ENCODE peak calls at places on chromosomes 2 and 18, in four cellular contexts. H is lower lobe of right lung, J is heart left ventricle, G is Peyer's patch. N is an unnamed sample.

GRCh38 chr2:142769761-142770160 is 107.7 kb upstream of the KYNU start:
- DNase-seq in J (no peak), G (no peak), H (no peak), N (no peak)

GRCh38 chr2:204479557-204479956 is 65.7 kb upstream of the PARD3B start:
- DNase-seq in J (no peak), G (no peak), H (no peak), N (peak)

GRCh38 chr2:28231110-28231621 is 161.5 kb upstream of the FOSL2 start:
- DNase-seq in J (no peak), G (no peak), H (no peak), N (peak)

GRCh38 chr2:10452334-10452733 is 4.2 kb upstream of the ODC1 start:
- DNase-seq in J (no peak), G (no peak), H (peak), N (peak)

GRCh38 chr18:31209041-31209440 is 46.4 kb upstream of the DSC1 start:
- DNase-seq in H (no peak), G (no peak), J (no peak), N (no peak)

GRCh38 chr2:69089244-69089643 is 76.3 kb downstream of the ANTXR1 start:
- DNase-seq in H (no peak), G (no peak), J (no peak), N (peak)

GRCh38 chr2:235576337-235576910 is 82.6 kb downstream of the AGAP1 start:
- DNase-seq in J (no peak), H (no peak), G (no peak), N (no peak)

GRCh38 chr2:22481507-22482217 is 903.3 kb upstream of the KLHL29 start:
- DNase-seq in G (no peak), J (no peak), H (no peak), N (no peak)

GRCh38 chr18:57150828-57151227 is 3.9 kb downstream of the BOD1L2 start:
- DNase-seq in J (no peak), H (no peak), G (no peak), N (no peak)

GRCh38 chr2:241726459-241726858 is 8.0 kb upstream of the D2HGDH start:
- DNase-seq in H (no peak), G (no peak), J (no peak), N (no peak)

GRCh38 chr2:72222829-72223564 is 75.3 kb upstream of the CYP26B1 start:
- DNase-seq in G (no peak), J (no peak), H (no peak), N (peak)

GRCh38 chr2:162196611-162197010 is 44.6 kb upstream of the GCG start:
- DNase-seq in H (no peak), J (no peak), G (no peak), N (peak)

GRCh38 chr2:145036421-145036901 is 516.5 kb upstream of the ZEB2 start:
- DNase-seq in G (no peak), H (no peak), J (no peak), N (no peak)

GRCh38 chr2:240351826-240352426 is 83.5 kb upstream of the GPC1 start:
- DNase-seq in H (no peak), J (peak), G (no peak), N (no peak)

GRCh38 chr18:28357785-28358401 is 181.0 kb upstream of the CDH2 start:
- DNase-seq in G (no peak), J (no peak), H (no peak), N (peak)

GRCh38 chr2:9010866-9011265 is 7.4 kb upstream of the MBOAT2 start:
- DNase-seq in G (no peak), J (no peak), H (no peak), N (peak)

GRCh38 chr18:58611471-58612131 is 17.3 kb downstream of the ALPK2 start:
- DNase-seq in G (no peak), J (no peak), H (no peak), N (peak)

GRCh38 chr2:178273787-178274360 is 79.6 kb downstream of the OSBPL6 start:
- DNase-seq in H (no peak), G (no peak), J (no peak), N (no peak)

GRCh38 chr2:172667926-172668325 is 67.7 kb upstream of the RAPGEF4 start:
- DNase-seq in H (no peak), G (no peak), J (no peak), N (no peak)

GRCh38 chr2:177622516-177622915 is 229.9 kb downstream of the AGPS start:
- DNase-seq in H (no peak), J (no peak), G (no peak), N (no peak)

GRCh38 chr2:188326669-188327301 is 35.1 kb downstream of the GULP1 start:
- DNase-seq in H (no peak), G (no peak), J (no peak), N (no peak)

GRCh38 chr2:101848790-101849410 is 142.9 kb upstream of the IL1R2 start:
- DNase-seq in G (no peak), H (no peak), J (no peak), N (no peak)

GRCh38 chr2:190181066-190181681 is 118.6 kb upstream of the MSTN start:
- DNase-seq in G (no peak), J (no peak), H (no peak), N (no peak)

DNA sequence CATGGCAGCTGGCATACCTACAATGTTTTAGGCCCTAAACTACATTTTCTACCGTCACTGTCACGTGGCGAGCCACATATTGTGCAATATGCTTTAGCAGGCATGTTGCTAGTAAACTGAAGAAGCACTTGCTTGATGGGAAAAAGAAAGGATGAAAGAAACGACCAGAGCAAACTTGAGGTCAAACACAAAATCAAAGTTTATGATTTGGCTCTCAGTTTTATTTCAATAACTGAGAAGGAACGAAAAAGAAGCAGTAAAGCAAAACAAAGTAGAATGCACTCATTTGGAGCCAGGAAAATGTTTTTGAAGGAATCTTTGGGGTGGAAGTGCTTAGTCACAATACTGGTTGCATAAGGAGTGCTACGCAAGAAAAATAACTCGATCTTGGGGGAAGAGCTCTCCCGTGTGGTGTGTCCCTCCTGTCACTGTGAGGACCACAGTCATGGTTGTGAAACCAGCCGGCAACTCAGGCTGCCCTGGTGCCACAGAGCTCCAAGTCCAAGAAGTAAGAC is 349.8 kb downstream of the RBM43 start:
- DNase-seq in H (peak), J (no peak), G (peak), N (peak)
- TF ChIP-seq CTCF in H (peak), J (no peak), G (no peak), N (peak)

DNA sequence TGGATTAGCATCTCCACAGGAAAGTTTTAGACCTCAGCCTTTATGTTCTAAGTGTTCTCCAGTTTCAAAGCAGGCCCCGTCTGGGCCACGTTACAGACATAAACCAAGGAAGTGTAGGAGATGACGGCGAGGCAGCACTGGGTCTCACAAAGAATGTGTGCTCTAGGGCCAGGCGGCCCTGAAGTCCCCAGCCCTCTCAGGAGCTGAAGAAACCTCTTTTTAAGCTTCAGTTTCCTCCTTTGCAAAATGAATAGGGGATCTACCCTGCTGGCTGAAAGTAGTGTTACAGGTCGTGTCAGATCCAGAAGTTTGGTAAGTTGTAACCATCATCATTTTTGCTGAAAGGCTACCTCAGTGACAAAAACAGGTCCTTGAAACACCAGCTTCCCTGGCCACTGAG is 81.7 kb downstream of the SPRED2 start:
- DNase-seq in H (no peak), J (no peak), G (no peak), N (no peak)
- TF ChIP-seq CTCF in H (no peak), J (peak), G (no peak), N (peak)

GRCh38 chr18:29439398-29439797 is 1262.5 kb upstream of the CDH2 start:
- DNase-seq in J (no peak), G (no peak), H (no peak), N (no peak)
- TF ChIP-seq CTCF in J (no peak), G (no peak), H (no peak), N (no peak)

GRCh38 chr2:179701524-179702110 is 159.8 kb downstream of the ZNF385B start:
- DNase-seq in G (no peak), J (no peak), H (no peak), N (peak)

GRCh38 chr2:179702912-179703311 is 158.5 kb downstream of the ZNF385B start:
- DNase-seq in J (no peak), H (no peak), G (no peak), N (no peak)

GRCh38 chr2:179703702-179704101 is 157.7 kb downstream of the ZNF385B start:
- DNase-seq in J (no peak), H (no peak), G (no peak), N (no peak)
- TF ChIP-seq CTCF in J (no peak), H (no peak), G (no peak), N (no peak)

GRCh38 chr2:30236591-30237245 is 5.4 kb downstream of the LBH start:
- DNase-seq in G (peak), J (peak), H (no peak), N (no peak)
- TF ChIP-seq CTCF in G (no peak), J (no peak), H (no peak), N (no peak)

DNA sequence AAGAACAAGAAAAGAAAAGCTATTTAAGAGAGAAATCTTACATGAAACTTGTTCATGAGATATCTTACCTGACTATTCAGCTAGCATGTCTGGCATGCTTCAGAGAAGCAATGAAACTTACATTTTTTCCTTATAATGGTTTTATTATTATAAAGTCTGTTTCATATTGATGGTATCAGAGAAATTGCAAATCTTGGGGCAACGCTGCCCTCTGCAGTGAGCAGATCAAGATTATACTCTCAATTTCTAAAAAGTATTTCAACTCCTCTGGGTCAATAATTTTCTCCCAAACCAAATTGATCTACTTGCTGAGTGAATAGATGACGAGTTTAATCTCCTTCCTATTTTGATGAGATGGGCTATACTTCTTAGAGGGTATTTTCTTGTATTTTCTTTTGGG is 235.6 kb downstream of the NUP35 start:
- DNase-seq in G (no peak), H (no peak), J (no peak), N (peak)
- TF ChIP-seq CTCF in G (no peak), H (no peak), J (no peak), N (peak)

GRCh38 chr18:76991021-76991688 is 141.4 kb downstream of the MBP start:
- DNase-seq in H (no peak), G (peak), J (no peak), N (no peak)

GRCh38 chr18:76989647-76990190 is 142.9 kb downstream of the MBP start:
- DNase-seq in G (peak), H (no peak), J (no peak), N (no peak)

GRCh38 chr18:76988015-76988826 is 144.4 kb downstream of the MBP start:
- DNase-seq in H (no peak), G (peak), J (peak), N (no peak)

GRCh38 chr18:76986391-76986790 is 146.2 kb downstream of the MBP start:
- DNase-seq in H (no peak), G (no peak), J (no peak), N (no peak)

GRCh38 chr18:76988827-76989646 is 143.5 kb downstream of the MBP start:
- DNase-seq in G (peak), H (no peak), J (no peak), N (no peak)
- TF ChIP-seq CTCF in G (no peak), H (no peak), J (no peak), N (no peak)

GRCh38 chr2:1047485-1047884 is 96.8 kb downstream of the SNTG2 start:
- DNase-seq in G (no peak), J (no peak), H (no peak), N (no peak)
- TF ChIP-seq CTCF in G (no peak), J (no peak), H (no peak), N (no peak)